ENCODE peak calls at places on chromosomes 6 and 20, in seven cellular contexts. One of them, this sample, is unnamed. For H3K4me1 and H3K9me3, the result is how much of the 10 kb centered on the place peaks cover.

GRCh38 chr6:129774697-129775447 is 64.9 kb upstream of the ARHGAP18 start:
- DNase-seq in stomach: peak
- DNase-seq in NT2/D1: peak
- DNase-seq in pancreas: peak
- DNase-seq in OCI-LY7: peak
- DNase-seq in CD4-positive, CD25-positive, alpha-beta regulatory T cell: peak
- DNase-seq in ovary: peak
- DNase-seq in this sample: peak

GRCh38 chr20:50464026-50464724 is 46.0 kb upstream of the PTPN1 start:
- DNase-seq in stomach: peak
- DNase-seq in NT2/D1: peak
- DNase-seq in pancreas: peak
- DNase-seq in OCI-LY7: peak
- DNase-seq in CD4-positive, CD25-positive, alpha-beta regulatory T cell: peak
- DNase-seq in ovary: peak
- DNase-seq in this sample: peak

GRCh38 chr6:2921520-2922115 is 18.5 kb upstream of the SERPINB9 start:
- DNase-seq in stomach: peak
- DNase-seq in NT2/D1: no peak
- DNase-seq in pancreas: no peak
- DNase-seq in OCI-LY7: no peak
- DNase-seq in CD4-positive, CD25-positive, alpha-beta regulatory T cell: no peak
- DNase-seq in ovary: no peak
- DNase-seq in this sample: no peak

GRCh38 chr6:62999796-63000195 is 211.5 kb upstream of the FKBP1C start:
- DNase-seq in stomach: no peak
- DNase-seq in NT2/D1: no peak
- DNase-seq in pancreas: no peak
- DNase-seq in OCI-LY7: no peak
- DNase-seq in CD4-positive, CD25-positive, alpha-beta regulatory T cell: no peak
- DNase-seq in ovary: no peak
- DNase-seq in this sample: no peak

GRCh38 chr6:124260337-124260736 is 456.7 kb downstream of the NKAIN2 start:
- DNase-seq in stomach: no peak
- DNase-seq in NT2/D1: no peak
- DNase-seq in pancreas: no peak
- DNase-seq in OCI-LY7: no peak
- DNase-seq in CD4-positive, CD25-positive, alpha-beta regulatory T cell: no peak
- DNase-seq in ovary: no peak
- DNase-seq in this sample: no peak

GRCh38 chr6:89582669-89583325 is 55.8 kb downstream of the LYRM2 start:
- DNase-seq in stomach: no peak
- DNase-seq in NT2/D1: no peak
- DNase-seq in pancreas: no peak
- DNase-seq in OCI-LY7: no peak
- DNase-seq in CD4-positive, CD25-positive, alpha-beta regulatory T cell: no peak
- DNase-seq in ovary: no peak
- DNase-seq in this sample: no peak

GRCh38 chr6:30830438-30830837 is 53.9 kb upstream of the DDR1 start:
- DNase-seq in stomach: no peak
- DNase-seq in NT2/D1: no peak
- DNase-seq in pancreas: no peak
- DNase-seq in OCI-LY7: peak
- DNase-seq in CD4-positive, CD25-positive, alpha-beta regulatory T cell: no peak
- DNase-seq in ovary: no peak
- DNase-seq in this sample: no peak

GRCh38 chr6:42450314-42451145 is 1.2 kb downstream of the TRERF1 start:
- DNase-seq in stomach: no peak
- DNase-seq in NT2/D1: no peak
- DNase-seq in pancreas: no peak
- DNase-seq in OCI-LY7: peak
- DNase-seq in CD4-positive, CD25-positive, alpha-beta regulatory T cell: no peak
- DNase-seq in ovary: peak
- DNase-seq in this sample: peak

GRCh38 chr6:90343581-90343980 is 46.9 kb upstream of the BACH2 start:
- DNase-seq in stomach: no peak
- DNase-seq in NT2/D1: no peak
- DNase-seq in pancreas: no peak
- DNase-seq in OCI-LY7: no peak
- DNase-seq in CD4-positive, CD25-positive, alpha-beta regulatory T cell: no peak
- DNase-seq in ovary: peak
- DNase-seq in this sample: no peak

GRCh38 chr6:107941627-107942026 is 16.4 kb downstream of the SEC63 start:
- DNase-seq in stomach: no peak
- DNase-seq in NT2/D1: no peak
- DNase-seq in pancreas: no peak
- DNase-seq in OCI-LY7: no peak
- DNase-seq in CD4-positive, CD25-positive, alpha-beta regulatory T cell: no peak
- DNase-seq in ovary: no peak
- DNase-seq in this sample: no peak

GRCh38 chr6:28710466-28711191 is 184.9 kb downstream of the GPX5 start:
- DNase-seq in stomach: no peak
- DNase-seq in NT2/D1: no peak
- DNase-seq in pancreas: no peak
- DNase-seq in OCI-LY7: peak
- DNase-seq in CD4-positive, CD25-positive, alpha-beta regulatory T cell: no peak
- DNase-seq in ovary: no peak
- DNase-seq in this sample: peak

GRCh38 chr6:146133866-146134265 is 105.0 kb downstream of the GRM1 start:
- DNase-seq in stomach: no peak
- DNase-seq in NT2/D1: no peak
- DNase-seq in pancreas: no peak
- DNase-seq in OCI-LY7: no peak
- DNase-seq in CD4-positive, CD25-positive, alpha-beta regulatory T cell: no peak
- DNase-seq in ovary: no peak
- DNase-seq in this sample: no peak

GRCh38 chr6:21087188-21087587 is 506.4 kb upstream of the SOX4 start:
- DNase-seq in stomach: no peak
- DNase-seq in NT2/D1: no peak
- DNase-seq in pancreas: no peak
- DNase-seq in OCI-LY7: no peak
- DNase-seq in CD4-positive, CD25-positive, alpha-beta regulatory T cell: no peak
- DNase-seq in ovary: no peak
- DNase-seq in this sample: no peak

GRCh38 chr6:36290668-36291620 is 21.1 kb downstream of the PNPLA1 start:
- DNase-seq in stomach: no peak
- DNase-seq in NT2/D1: no peak
- DNase-seq in pancreas: no peak
- DNase-seq in OCI-LY7: no peak
- DNase-seq in CD4-positive, CD25-positive, alpha-beta regulatory T cell: no peak
- DNase-seq in ovary: no peak
- DNase-seq in this sample: no peak

GRCh38 chr6:317452-318144 is 25.3 kb downstream of the DUSP22 start:
- DNase-seq in stomach: no peak
- DNase-seq in NT2/D1: no peak
- DNase-seq in pancreas: no peak
- DNase-seq in OCI-LY7: no peak
- DNase-seq in CD4-positive, CD25-positive, alpha-beta regulatory T cell: no peak
- DNase-seq in ovary: no peak
- DNase-seq in this sample: no peak

GRCh38 chr6:73340048-73340447 is 14.0 kb downstream of the DPPA5 start:
- DNase-seq in stomach: no peak
- DNase-seq in NT2/D1: no peak
- DNase-seq in pancreas: no peak
- DNase-seq in OCI-LY7: no peak
- DNase-seq in CD4-positive, CD25-positive, alpha-beta regulatory T cell: no peak
- DNase-seq in ovary: no peak
- DNase-seq in this sample: no peak

GRCh38 chr20:62182469-62183425 is at the start of gene MTG2:
- DNase-seq in stomach: peak
- DNase-seq in NT2/D1: peak
- DNase-seq in pancreas: peak
- DNase-seq in OCI-LY7: peak
- DNase-seq in CD4-positive, CD25-positive, alpha-beta regulatory T cell: peak
- DNase-seq in ovary: peak
- DNase-seq in this sample: peak

GRCh38 chr6:11964729-11965128 is 47.4 kb upstream of the HIVEP1 start:
- DNase-seq in stomach: no peak
- DNase-seq in NT2/D1: no peak
- DNase-seq in pancreas: no peak
- DNase-seq in OCI-LY7: no peak
- DNase-seq in CD4-positive, CD25-positive, alpha-beta regulatory T cell: no peak
- DNase-seq in ovary: no peak
- DNase-seq in this sample: no peak

GRCh38 chr20:45355209-45355608 is 7.0 kb upstream of the SDC4 start:
- DNase-seq in stomach: no peak
- DNase-seq in NT2/D1: no peak
- DNase-seq in pancreas: no peak
- DNase-seq in OCI-LY7: no peak
- DNase-seq in CD4-positive, CD25-positive, alpha-beta regulatory T cell: no peak
- DNase-seq in ovary: no peak
- DNase-seq in this sample: no peak

GRCh38 chr20:45355685-45356084 is 7.3 kb upstream of the SYS1 start:
- DNase-seq in stomach: no peak
- DNase-seq in NT2/D1: no peak
- DNase-seq in pancreas: no peak
- DNase-seq in OCI-LY7: no peak
- DNase-seq in CD4-positive, CD25-positive, alpha-beta regulatory T cell: no peak
- DNase-seq in ovary: no peak
- DNase-seq in this sample: no peak

GRCh38 chr20:45359069-45359405 is 3.9 kb upstream of the SYS1 start:
- DNase-seq in stomach: peak
- DNase-seq in NT2/D1: no peak
- DNase-seq in pancreas: no peak
- DNase-seq in OCI-LY7: no peak
- DNase-seq in CD4-positive, CD25-positive, alpha-beta regulatory T cell: no peak
- DNase-seq in ovary: no peak
- DNase-seq in this sample: no peak

GRCh38 chr20:45359406-45360148 is 3.4 kb upstream of the SYS1 start:
- DNase-seq in stomach: peak
- DNase-seq in NT2/D1: no peak
- DNase-seq in pancreas: no peak
- DNase-seq in OCI-LY7: no peak
- DNase-seq in CD4-positive, CD25-positive, alpha-beta regulatory T cell: no peak
- DNase-seq in ovary: no peak
- DNase-seq in this sample: no peak

DNA sequence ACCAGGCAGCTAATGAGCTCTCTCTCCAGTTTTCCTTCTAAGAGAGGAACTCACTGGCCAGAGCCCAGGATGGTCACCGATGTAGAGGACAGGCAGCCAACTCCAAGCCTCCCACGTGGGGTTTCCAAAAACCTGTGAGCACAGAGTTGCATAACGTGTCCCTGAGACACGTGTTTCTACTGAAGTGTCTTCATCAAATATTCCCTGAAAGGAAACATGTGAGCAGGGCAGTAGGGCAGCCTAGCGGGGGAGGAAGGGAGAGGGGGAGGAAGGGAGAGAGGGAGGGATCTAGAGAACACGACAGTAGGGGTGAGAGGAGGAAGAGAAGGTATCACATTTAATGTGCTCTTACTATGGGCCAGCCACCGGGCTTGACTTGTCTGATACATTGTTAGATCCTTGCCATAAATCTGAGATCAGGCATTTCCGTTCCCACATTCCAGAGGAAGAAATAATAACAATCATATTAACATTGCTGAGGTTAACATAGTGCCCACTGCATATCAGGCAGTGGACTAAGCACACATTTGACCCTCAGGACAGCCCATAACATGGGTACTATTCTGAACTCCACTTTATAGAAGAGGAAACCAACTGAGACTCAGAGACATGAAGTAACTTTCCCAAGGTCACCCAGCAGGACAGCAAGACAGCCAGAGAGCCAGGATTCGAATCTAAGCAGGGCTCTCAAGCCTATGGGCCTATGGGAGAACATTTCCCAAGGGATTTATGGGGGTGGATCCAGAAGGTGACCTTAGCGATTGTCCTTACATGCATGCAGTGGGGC is 4.5 kb upstream of the SYS1 start:
- DNase-seq in stomach: peak
- DNase-seq in NT2/D1: no peak
- DNase-seq in pancreas: peak
- DNase-seq in OCI-LY7: no peak
- DNase-seq in CD4-positive, CD25-positive, alpha-beta regulatory T cell: no peak
- DNase-seq in ovary: peak
- DNase-seq in this sample: no peak
- H3K4me1 ChIP-seq in stomach: half or more
- H3K4me1 ChIP-seq in NT2/D1: under half
- H3K4me1 ChIP-seq in pancreas: half or more
- H3K4me1 ChIP-seq in OCI-LY7: under half
- H3K4me1 ChIP-seq in CD4-positive, CD25-positive, alpha-beta regulatory T cell: under half
- H3K4me1 ChIP-seq in ovary: under half
- H3K4me1 ChIP-seq in this sample: under half

GRCh38 chr6:168078199-168078942 is 641 bp downstream of the FRMD1 start:
- DNase-seq in stomach: no peak
- DNase-seq in NT2/D1: no peak
- DNase-seq in pancreas: no peak
- DNase-seq in OCI-LY7: no peak
- DNase-seq in CD4-positive, CD25-positive, alpha-beta regulatory T cell: no peak
- DNase-seq in ovary: no peak
- DNase-seq in this sample: no peak
- H3K9me3 ChIP-seq in stomach: under half
- H3K9me3 ChIP-seq in NT2/D1: under half
- H3K9me3 ChIP-seq in pancreas: under half
- H3K9me3 ChIP-seq in OCI-LY7: under half
- H3K9me3 ChIP-seq in CD4-positive, CD25-positive, alpha-beta regulatory T cell: under half
- H3K9me3 ChIP-seq in ovary: under half
- H3K9me3 ChIP-seq in this sample: under half

GRCh38 chr6:143687604-143688003 is 9.8 kb downstream of the PHACTR2 start:
- DNase-seq in stomach: no peak
- DNase-seq in NT2/D1: no peak
- DNase-seq in pancreas: no peak
- DNase-seq in OCI-LY7: no peak
- DNase-seq in CD4-positive, CD25-positive, alpha-beta regulatory T cell: no peak
- DNase-seq in ovary: no peak
- DNase-seq in this sample: no peak
- H3K4me3 ChIP-seq in stomach: no peak
- H3K4me3 ChIP-seq in NT2/D1: no peak
- H3K4me3 ChIP-seq in pancreas: no peak
- H3K4me3 ChIP-seq in OCI-LY7: no peak
- H3K4me3 ChIP-seq in CD4-positive, CD25-positive, alpha-beta regulatory T cell: no peak
- H3K4me3 ChIP-seq in ovary: peak
- H3K4me3 ChIP-seq in this sample: no peak

GRCh38 chr20:25054995-25055629 is 2.8 kb downstream of the ACSS1 start:
- DNase-seq in stomach: peak
- DNase-seq in NT2/D1: no peak
- DNase-seq in pancreas: peak
- DNase-seq in OCI-LY7: no peak
- DNase-seq in CD4-positive, CD25-positive, alpha-beta regulatory T cell: no peak
- DNase-seq in ovary: no peak
- DNase-seq in this sample: no peak

GRCh38 chr20:25055711-25056492 is 2.0 kb downstream of the ACSS1 start:
- DNase-seq in stomach: peak
- DNase-seq in NT2/D1: no peak
- DNase-seq in pancreas: no peak
- DNase-seq in OCI-LY7: no peak
- DNase-seq in CD4-positive, CD25-positive, alpha-beta regulatory T cell: no peak
- DNase-seq in ovary: peak
- DNase-seq in this sample: no peak

GRCh38 chr20:25053207-25054132 is 4.5 kb downstream of the ACSS1 start:
- DNase-seq in stomach: peak
- DNase-seq in NT2/D1: no peak
- DNase-seq in pancreas: peak
- DNase-seq in OCI-LY7: no peak
- DNase-seq in CD4-positive, CD25-positive, alpha-beta regulatory T cell: no peak
- DNase-seq in ovary: peak
- DNase-seq in this sample: no peak

GRCh38 chr20:25052255-25053206 is 5.4 kb downstream of the ACSS1 start:
- DNase-seq in stomach: peak
- DNase-seq in NT2/D1: no peak
- DNase-seq in pancreas: peak
- DNase-seq in OCI-LY7: no peak
- DNase-seq in CD4-positive, CD25-positive, alpha-beta regulatory T cell: no peak
- DNase-seq in ovary: peak
- DNase-seq in this sample: no peak

GRCh38 chr20:25054133-25054820 is 3.7 kb downstream of the ACSS1 start:
- DNase-seq in stomach: peak
- DNase-seq in NT2/D1: no peak
- DNase-seq in pancreas: peak
- DNase-seq in OCI-LY7: no peak
- DNase-seq in CD4-positive, CD25-positive, alpha-beta regulatory T cell: no peak
- DNase-seq in ovary: no peak
- DNase-seq in this sample: no peak
- H3K4me1 ChIP-seq in stomach: half or more
- H3K4me1 ChIP-seq in NT2/D1: under half
- H3K4me1 ChIP-seq in pancreas: half or more
- H3K4me1 ChIP-seq in OCI-LY7: under half
- H3K4me1 ChIP-seq in CD4-positive, CD25-positive, alpha-beta regulatory T cell: under half
- H3K4me1 ChIP-seq in ovary: half or more
- H3K4me1 ChIP-seq in this sample: under half

This sample was measured in HAP-1.